ENCODE peak calls at places on chromosomes 16 and 17, in nine cellular contexts. One of them, this sample, is unnamed.

GRCh38 chr17:17853811-17854527 is 17.2 kb upstream of the SREBF1 start:
- DNase-seq in PC-9: no peak
- DNase-seq in nephron progenitor cell: no peak
- DNase-seq in RWPE1: peak
- DNase-seq in heart left ventricle: no peak
- DNase-seq in fibroblast of mammary gland: no peak
- DNase-seq in HFFc6: peak
- DNase-seq in WTC11: no peak
- DNase-seq in left lung: no peak
- DNase-seq in this sample: no peak

GRCh38 chr16:49468611-49469322 is 95.2 kb downstream of the C16orf78 start:
- DNase-seq in PC-9: no peak
- DNase-seq in nephron progenitor cell: no peak
- DNase-seq in RWPE1: no peak
- DNase-seq in heart left ventricle: peak
- DNase-seq in fibroblast of mammary gland: no peak
- DNase-seq in HFFc6: no peak
- DNase-seq in WTC11: no peak
- DNase-seq in left lung: no peak
- DNase-seq in this sample: no peak

GRCh38 chr16:89320717-89321501 is 103.4 kb downstream of the ZNF778 start:
- DNase-seq in PC-9: peak
- DNase-seq in nephron progenitor cell: peak
- DNase-seq in RWPE1: peak
- DNase-seq in heart left ventricle: peak
- DNase-seq in fibroblast of mammary gland: peak
- DNase-seq in HFFc6: no peak
- DNase-seq in WTC11: peak
- DNase-seq in left lung: no peak
- DNase-seq in this sample: peak

GRCh38 chr16:53057658-53058057 is 2.9 kb downstream of the CHD9 start:
- DNase-seq in PC-9: no peak
- DNase-seq in nephron progenitor cell: no peak
- DNase-seq in RWPE1: no peak
- DNase-seq in heart left ventricle: no peak
- DNase-seq in fibroblast of mammary gland: no peak
- DNase-seq in HFFc6: no peak
- DNase-seq in WTC11: no peak
- DNase-seq in left lung: no peak
- DNase-seq in this sample: no peak

GRCh38 chr16:19757762-19758595 is 39.9 kb downstream of the IQCK start:
- DNase-seq in PC-9: no peak
- DNase-seq in nephron progenitor cell: no peak
- DNase-seq in RWPE1: no peak
- DNase-seq in heart left ventricle: no peak
- DNase-seq in fibroblast of mammary gland: no peak
- DNase-seq in HFFc6: no peak
- DNase-seq in WTC11: no peak
- DNase-seq in left lung: no peak
- DNase-seq in this sample: peak

GRCh38 chr17:80001376-80001775 is 34.3 kb downstream of the TBC1D16 start:
- DNase-seq in PC-9: no peak
- DNase-seq in nephron progenitor cell: no peak
- DNase-seq in RWPE1: no peak
- DNase-seq in heart left ventricle: no peak
- DNase-seq in fibroblast of mammary gland: no peak
- DNase-seq in HFFc6: no peak
- DNase-seq in WTC11: no peak
- DNase-seq in left lung: no peak
- DNase-seq in this sample: no peak

GRCh38 chr17:28991779-28992178 is 14.1 kb downstream of the SEZ6 start:
- DNase-seq in PC-9: no peak
- DNase-seq in nephron progenitor cell: no peak
- DNase-seq in RWPE1: no peak
- DNase-seq in heart left ventricle: no peak
- DNase-seq in fibroblast of mammary gland: no peak
- DNase-seq in HFFc6: no peak
- DNase-seq in WTC11: no peak
- DNase-seq in left lung: no peak
- DNase-seq in this sample: no peak

GRCh38 chr17:80959330-80960036 is 32.2 kb upstream of the CHMP6 start:
- DNase-seq in PC-9: peak
- DNase-seq in nephron progenitor cell: no peak
- DNase-seq in RWPE1: no peak
- DNase-seq in heart left ventricle: peak
- DNase-seq in fibroblast of mammary gland: peak
- DNase-seq in HFFc6: peak
- DNase-seq in WTC11: no peak
- DNase-seq in left lung: no peak
- DNase-seq in this sample: peak

GRCh38 chr16:67000384-67001158 is 12.2 kb downstream of the CES4A start:
- DNase-seq in PC-9: peak
- DNase-seq in nephron progenitor cell: peak
- DNase-seq in RWPE1: peak
- DNase-seq in heart left ventricle: peak
- DNase-seq in fibroblast of mammary gland: no peak
- DNase-seq in HFFc6: no peak
- DNase-seq in WTC11: peak
- DNase-seq in left lung: peak
- DNase-seq in this sample: peak

GRCh38 chr17:5035356-5035755 is at the start of gene SLC52A1:
- DNase-seq in PC-9: no peak
- DNase-seq in nephron progenitor cell: no peak
- DNase-seq in RWPE1: no peak
- DNase-seq in heart left ventricle: no peak
- DNase-seq in fibroblast of mammary gland: no peak
- DNase-seq in HFFc6: no peak
- DNase-seq in WTC11: peak
- DNase-seq in left lung: no peak
- DNase-seq in this sample: no peak

GRCh38 chr16:71933913-71934696 is 38.8 kb downstream of the IST1 start:
- DNase-seq in PC-9: peak
- DNase-seq in nephron progenitor cell: no peak
- DNase-seq in RWPE1: no peak
- DNase-seq in heart left ventricle: no peak
- DNase-seq in fibroblast of mammary gland: peak
- DNase-seq in HFFc6: peak
- DNase-seq in WTC11: no peak
- DNase-seq in left lung: no peak
- DNase-seq in this sample: peak

GRCh38 chr17:32483451-32484019 is 3.3 kb upstream of the CDK5R1 start:
- DNase-seq in PC-9: peak
- DNase-seq in nephron progenitor cell: peak
- DNase-seq in RWPE1: peak
- DNase-seq in heart left ventricle: peak
- DNase-seq in fibroblast of mammary gland: peak
- DNase-seq in HFFc6: peak
- DNase-seq in WTC11: peak
- DNase-seq in left lung: no peak
- DNase-seq in this sample: peak

GRCh38 chr16:86398622-86399021 is 111.7 kb upstream of the FOXF1 start:
- DNase-seq in PC-9: no peak
- DNase-seq in nephron progenitor cell: no peak
- DNase-seq in RWPE1: no peak
- DNase-seq in heart left ventricle: no peak
- DNase-seq in fibroblast of mammary gland: peak
- DNase-seq in HFFc6: peak
- DNase-seq in WTC11: no peak
- DNase-seq in left lung: no peak
- DNase-seq in this sample: peak

GRCh38 chr17:78272181-78272913 is 40.9 kb downstream of the TMEM235 start:
- DNase-seq in PC-9: peak
- DNase-seq in nephron progenitor cell: no peak
- DNase-seq in RWPE1: peak
- DNase-seq in heart left ventricle: peak
- DNase-seq in fibroblast of mammary gland: peak
- DNase-seq in HFFc6: no peak
- DNase-seq in WTC11: peak
- DNase-seq in left lung: peak
- DNase-seq in this sample: peak

GRCh38 chr16:1150511-1150982 is 2.4 kb upstream of the CACNA1H start:
- DNase-seq in PC-9: no peak
- DNase-seq in nephron progenitor cell: no peak
- DNase-seq in RWPE1: no peak
- DNase-seq in heart left ventricle: no peak
- DNase-seq in fibroblast of mammary gland: peak
- DNase-seq in HFFc6: peak
- DNase-seq in WTC11: peak
- DNase-seq in left lung: no peak
- DNase-seq in this sample: peak

GRCh38 chr17:4500188-4500565 is 1.5 kb downstream of the SPNS2 start:
- DNase-seq in PC-9: no peak
- DNase-seq in nephron progenitor cell: no peak
- DNase-seq in RWPE1: no peak
- DNase-seq in heart left ventricle: no peak
- DNase-seq in fibroblast of mammary gland: no peak
- DNase-seq in HFFc6: no peak
- DNase-seq in WTC11: no peak
- DNase-seq in left lung: no peak
- DNase-seq in this sample: no peak

GRCh38 chr16:11768850-11769249 is 26.2 kb upstream of the TXNDC11 start:
- DNase-seq in PC-9: no peak
- DNase-seq in nephron progenitor cell: no peak
- DNase-seq in RWPE1: no peak
- DNase-seq in heart left ventricle: no peak
- DNase-seq in fibroblast of mammary gland: no peak
- DNase-seq in HFFc6: no peak
- DNase-seq in WTC11: no peak
- DNase-seq in left lung: no peak
- DNase-seq in this sample: no peak

GRCh38 chr16:35431829-35432663 is 1972.6 kb downstream of the TP53TG3F start:
- DNase-seq in PC-9: peak
- DNase-seq in nephron progenitor cell: no peak
- DNase-seq in RWPE1: no peak
- DNase-seq in heart left ventricle: no peak
- DNase-seq in fibroblast of mammary gland: no peak
- DNase-seq in HFFc6: no peak
- DNase-seq in WTC11: peak
- DNase-seq in left lung: no peak
- DNase-seq in this sample: no peak
- TF ChIP-seq CTCF in PC-9: peak
- TF ChIP-seq CTCF in nephron progenitor cell: peak
- TF ChIP-seq CTCF in RWPE1: no peak
- TF ChIP-seq CTCF in heart left ventricle: peak
- TF ChIP-seq CTCF in fibroblast of mammary gland: peak
- TF ChIP-seq CTCF in HFFc6: peak
- TF ChIP-seq CTCF in WTC11: peak
- TF ChIP-seq CTCF in left lung: peak
- TF ChIP-seq CTCF in this sample: peak

GRCh38 chr16:78443300-78443604 is 343.8 kb downstream of the WWOX start:
- DNase-seq in PC-9: no peak
- DNase-seq in nephron progenitor cell: no peak
- DNase-seq in RWPE1: no peak
- DNase-seq in heart left ventricle: no peak
- DNase-seq in fibroblast of mammary gland: no peak
- DNase-seq in HFFc6: no peak
- DNase-seq in WTC11: no peak
- DNase-seq in left lung: no peak
- DNase-seq in this sample: peak

GRCh38 chr16:78441298-78441697 is 341.8 kb downstream of the WWOX start:
- DNase-seq in PC-9: no peak
- DNase-seq in nephron progenitor cell: no peak
- DNase-seq in RWPE1: no peak
- DNase-seq in heart left ventricle: no peak
- DNase-seq in fibroblast of mammary gland: no peak
- DNase-seq in HFFc6: no peak
- DNase-seq in WTC11: no peak
- DNase-seq in left lung: no peak
- DNase-seq in this sample: no peak

GRCh38 chr16:78446486-78446885 is 347.0 kb downstream of the WWOX start:
- DNase-seq in PC-9: no peak
- DNase-seq in nephron progenitor cell: no peak
- DNase-seq in RWPE1: no peak
- DNase-seq in heart left ventricle: no peak
- DNase-seq in fibroblast of mammary gland: no peak
- DNase-seq in HFFc6: no peak
- DNase-seq in WTC11: no peak
- DNase-seq in left lung: no peak
- DNase-seq in this sample: no peak

GRCh38 chr16:78447164-78447563 is 347.7 kb downstream of the WWOX start:
- DNase-seq in PC-9: no peak
- DNase-seq in nephron progenitor cell: no peak
- DNase-seq in RWPE1: no peak
- DNase-seq in heart left ventricle: no peak
- DNase-seq in fibroblast of mammary gland: no peak
- DNase-seq in HFFc6: no peak
- DNase-seq in WTC11: no peak
- DNase-seq in left lung: no peak
- DNase-seq in this sample: no peak

DNA sequence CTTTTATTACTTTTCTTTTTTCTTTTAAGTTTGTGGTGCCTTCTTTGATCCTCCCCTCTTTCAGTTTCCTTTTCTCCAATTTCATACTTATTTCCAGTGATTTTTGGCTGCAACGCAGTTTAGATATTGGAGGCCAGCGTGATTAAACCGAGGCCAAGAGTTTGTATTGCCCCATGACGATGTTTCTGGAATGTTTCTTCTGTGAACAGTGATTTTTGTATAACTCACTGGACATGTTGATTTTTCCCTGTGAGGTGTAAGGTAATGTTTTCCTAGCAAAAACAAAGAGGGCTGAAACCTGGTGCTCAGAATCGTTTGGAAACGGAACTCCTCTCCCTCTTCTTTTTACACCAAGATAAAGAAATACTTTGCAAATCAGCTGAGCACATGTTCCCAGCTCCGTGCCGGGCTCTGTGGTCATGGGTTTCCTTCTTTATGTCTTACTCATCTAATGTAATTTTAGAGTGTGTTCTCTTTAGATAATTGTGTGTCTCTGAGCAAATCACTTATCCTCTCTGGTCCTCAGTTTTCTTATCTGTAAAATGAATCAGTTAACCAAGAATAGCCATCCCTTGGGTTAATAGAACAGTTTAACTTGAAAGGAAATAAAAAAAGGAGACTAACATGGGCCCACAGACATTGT is 344.4 kb downstream of the WWOX start:
- DNase-seq in PC-9: no peak
- DNase-seq in nephron progenitor cell: no peak
- DNase-seq in RWPE1: no peak
- DNase-seq in heart left ventricle: no peak
- DNase-seq in fibroblast of mammary gland: peak
- DNase-seq in HFFc6: no peak
- DNase-seq in WTC11: no peak
- DNase-seq in left lung: no peak
- DNase-seq in this sample: peak
- TF ChIP-seq CTCF in PC-9: no peak
- TF ChIP-seq CTCF in nephron progenitor cell: no peak
- TF ChIP-seq CTCF in RWPE1: no peak
- TF ChIP-seq CTCF in heart left ventricle: no peak
- TF ChIP-seq CTCF in fibroblast of mammary gland: no peak
- TF ChIP-seq CTCF in HFFc6: no peak
- TF ChIP-seq CTCF in WTC11: no peak
- TF ChIP-seq CTCF in left lung: no peak
- TF ChIP-seq CTCF in this sample: no peak

GRCh38 chr16:13839577-13839976 is 80.4 kb upstream of the ERCC4 start:
- DNase-seq in PC-9: no peak
- DNase-seq in nephron progenitor cell: no peak
- DNase-seq in RWPE1: no peak
- DNase-seq in heart left ventricle: no peak
- DNase-seq in fibroblast of mammary gland: no peak
- DNase-seq in HFFc6: no peak
- DNase-seq in WTC11: no peak
- DNase-seq in left lung: no peak
- DNase-seq in this sample: no peak
- TF ChIP-seq CTCF in PC-9: no peak
- TF ChIP-seq CTCF in nephron progenitor cell: no peak
- TF ChIP-seq CTCF in RWPE1: no peak
- TF ChIP-seq CTCF in heart left ventricle: no peak
- TF ChIP-seq CTCF in fibroblast of mammary gland: no peak
- TF ChIP-seq CTCF in HFFc6: peak
- TF ChIP-seq CTCF in WTC11: peak
- TF ChIP-seq CTCF in left lung: no peak
- TF ChIP-seq CTCF in this sample: no peak

GRCh38 chr17:67116045-67116575 is 71.8 kb downstream of the CACNG1 start:
- DNase-seq in PC-9: no peak
- DNase-seq in nephron progenitor cell: no peak
- DNase-seq in RWPE1: no peak
- DNase-seq in heart left ventricle: no peak
- DNase-seq in fibroblast of mammary gland: no peak
- DNase-seq in HFFc6: no peak
- DNase-seq in WTC11: no peak
- DNase-seq in left lung: no peak
- DNase-seq in this sample: no peak
- TF ChIP-seq CTCF in PC-9: peak
- TF ChIP-seq CTCF in nephron progenitor cell: no peak
- TF ChIP-seq CTCF in RWPE1: peak
- TF ChIP-seq CTCF in heart left ventricle: no peak
- TF ChIP-seq CTCF in fibroblast of mammary gland: peak
- TF ChIP-seq CTCF in HFFc6: peak
- TF ChIP-seq CTCF in WTC11: no peak
- TF ChIP-seq CTCF in left lung: no peak
- TF ChIP-seq CTCF in this sample: no peak

This sample was measured in choroid plexus epithelial cell.